ENCODE peak calls at places on chromosome 22, in six cellular contexts. U is HCT116, H is HepG2, P is H1, M is K562, Z is SK-N-SH. Y is an unnamed sample.

GRCh38 chr22:49404576-49405199 is 423.0 kb downstream of the BRD1 start:
- DNase-seq in Z (no peak), U (no peak), M (no peak), P (no peak), H (no peak), Y (no peak)

GRCh38 chr22:42277988-42278776 is 7.7 kb upstream of the TCF20 start:
- DNase-seq in P (no peak), M (no peak), H (no peak), U (no peak), Z (peak), Y (peak)

GRCh38 chr22:28899199-28899853 is 16.0 kb downstream of the ZNRF3 start:
- DNase-seq in H (no peak), U (no peak), P (no peak), M (no peak), Z (no peak), Y (no peak)

GRCh38 chr22:40592352-40593113 is 44.0 kb downstream of the MRTFA start:
- DNase-seq in P (no peak), M (no peak), U (no peak), H (no peak), Z (no peak), Y (no peak)

GRCh38 chr22:26259510-26259909 is 90.2 kb downstream of the SEZ6L start:
- DNase-seq in P (peak), H (peak), Z (no peak), U (peak), M (no peak), Y (peak)

GRCh38 chr22:24408630-24409029 is 18.8 kb upstream of the ADORA2A start:
- DNase-seq in M (no peak), Z (peak), U (no peak), H (no peak), P (no peak), Y (no peak)

GRCh38 chr22:49535527-49536125 is 292.0 kb downstream of the BRD1 start:
- DNase-seq in M (no peak), Z (no peak), P (no peak), U (no peak), H (no peak), Y (no peak)

GRCh38 chr22:21697021-21697771 is 31.4 kb downstream of the PPIL2 start:
- DNase-seq in H (no peak), U (no peak), P (no peak), Z (no peak), M (no peak), Y (no peak)

GRCh38 chr22:41508770-41509170 is 35.5 kb downstream of the POLR3H start:
- DNase-seq in U (no peak), Z (no peak), P (no peak), H (no peak), M (no peak), Y (no peak)

GRCh38 chr22:30291334-30291892 is 2.1 kb upstream of the CASTOR1 start:
- DNase-seq in U (no peak), H (no peak), M (no peak), P (no peak), Z (no peak), Y (no peak)

GRCh38 chr22:48152154-48152775 is 1389.8 kb downstream of the TBC1D22A start:
- DNase-seq in U (no peak), M (no peak), H (no peak), P (no peak), Z (no peak), Y (no peak)

GRCh38 chr22:23542933-23543332 is 37.2 kb downstream of the IGLL1 start:
- DNase-seq in U (no peak), H (no peak), M (no peak), Z (no peak), P (no peak), Y (no peak)

GRCh38 chr22:24697671-24698082 is 76.8 kb downstream of the PIWIL3 start:
- DNase-seq in Z (no peak), M (no peak), P (no peak), U (no peak), H (no peak), Y (peak)

DNA sequence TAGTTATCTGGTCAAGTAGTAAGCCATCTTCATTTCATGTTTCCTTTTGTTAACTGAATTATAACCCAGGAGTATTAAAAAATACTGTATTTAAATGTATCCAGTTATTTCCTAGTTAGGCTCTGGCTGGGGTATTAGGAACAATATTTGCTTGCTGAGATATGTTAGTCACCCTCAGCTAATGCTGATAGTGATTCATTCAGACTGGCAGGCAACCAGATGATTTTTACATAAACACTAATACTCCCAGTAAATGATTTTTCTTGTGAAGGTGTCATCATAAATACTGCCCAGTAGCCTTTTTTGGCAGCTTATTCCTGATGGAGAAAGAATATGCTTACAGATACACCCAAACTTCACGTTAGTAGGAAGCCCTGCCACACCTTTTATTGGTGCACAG is 8.1 kb downstream of the YWHAH start:
- DNase-seq in Z (no peak), P (no peak), H (no peak), M (no peak), U (no peak), Y (no peak)
- TF ChIP-seq JUND in Z (peak), P (no peak), H (no peak), M (no peak), U (no peak), Y (no peak)

GRCh38 chr22:37819100-37819433 is 4.1 kb upstream of the GALR3 start:
- DNase-seq in H (no peak), U (no peak), Z (no peak), M (no peak), P (no peak), Y (no peak)

GRCh38 chr22:37818397-37819099 is 4.6 kb upstream of the GALR3 start:
- DNase-seq in U (no peak), P (peak), H (no peak), M (no peak), Z (no peak), Y (no peak)

GRCh38 chr22:37815593-37815992 is 7.6 kb upstream of the GALR3 start:
- DNase-seq in H (no peak), P (no peak), M (no peak), Z (no peak), U (no peak), Y (no peak)

GRCh38 chr22:37816543-37817180 is 6.5 kb upstream of the GALR3 start:
- DNase-seq in M (no peak), P (no peak), Z (no peak), U (no peak), H (no peak), Y (no peak)

DNA sequence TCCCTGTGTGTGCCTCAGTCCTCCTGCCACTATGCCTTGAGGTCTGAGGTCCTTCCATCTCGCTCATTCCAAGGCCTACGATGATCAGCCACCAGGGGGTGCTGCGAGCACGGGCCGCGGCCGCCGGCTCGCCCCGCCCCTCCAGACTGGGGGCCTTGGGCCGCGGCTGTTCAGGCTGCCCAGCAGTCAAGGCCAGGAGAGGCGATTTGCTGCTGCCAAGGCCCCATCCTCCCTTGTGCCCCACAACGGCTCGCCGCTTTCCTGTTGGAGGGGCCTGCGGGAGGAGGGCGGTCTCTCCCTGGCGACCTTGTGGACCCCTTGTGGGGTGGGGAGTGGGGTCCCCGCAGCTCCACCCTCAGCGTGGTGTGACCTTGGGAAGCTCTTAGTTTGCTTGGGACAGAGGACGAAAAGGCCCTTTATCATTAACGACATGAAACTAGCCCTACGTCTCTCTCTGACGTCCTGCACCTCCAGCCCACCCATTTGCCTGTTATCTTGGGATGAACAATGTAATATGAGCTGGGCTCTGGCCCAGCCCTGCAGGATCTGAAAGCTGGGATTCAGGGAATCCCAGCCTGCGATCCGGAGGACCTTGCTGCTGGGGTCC is 5.4 kb upstream of the GALR3 start:
- DNase-seq in P (peak), H (peak), U (no peak), M (peak), Z (peak), Y (peak)
- TF ChIP-seq JUND in P (no peak), H (no peak), U (no peak), M (no peak), Z (no peak), Y (no peak)

GRCh38 chr22:46390652-46391301 is 55.3 kb downstream of the TRMU start:
- DNase-seq in U (no peak), Z (peak), H (peak), P (no peak), M (peak), Y (peak)
- TF ChIP-seq JUND in U (no peak), Z (no peak), H (no peak), P (no peak), M (no peak), Y (no peak)

GRCh38 chr22:43743929-43744643 is 68.0 kb downstream of the EFCAB6 start:
- DNase-seq in Z (no peak), M (no peak), P (no peak), H (no peak), U (no peak), Y (no peak)
- TF ChIP-seq JUND in Z (no peak), M (no peak), P (no peak), H (no peak), U (no peak), Y (no peak)

DNA sequence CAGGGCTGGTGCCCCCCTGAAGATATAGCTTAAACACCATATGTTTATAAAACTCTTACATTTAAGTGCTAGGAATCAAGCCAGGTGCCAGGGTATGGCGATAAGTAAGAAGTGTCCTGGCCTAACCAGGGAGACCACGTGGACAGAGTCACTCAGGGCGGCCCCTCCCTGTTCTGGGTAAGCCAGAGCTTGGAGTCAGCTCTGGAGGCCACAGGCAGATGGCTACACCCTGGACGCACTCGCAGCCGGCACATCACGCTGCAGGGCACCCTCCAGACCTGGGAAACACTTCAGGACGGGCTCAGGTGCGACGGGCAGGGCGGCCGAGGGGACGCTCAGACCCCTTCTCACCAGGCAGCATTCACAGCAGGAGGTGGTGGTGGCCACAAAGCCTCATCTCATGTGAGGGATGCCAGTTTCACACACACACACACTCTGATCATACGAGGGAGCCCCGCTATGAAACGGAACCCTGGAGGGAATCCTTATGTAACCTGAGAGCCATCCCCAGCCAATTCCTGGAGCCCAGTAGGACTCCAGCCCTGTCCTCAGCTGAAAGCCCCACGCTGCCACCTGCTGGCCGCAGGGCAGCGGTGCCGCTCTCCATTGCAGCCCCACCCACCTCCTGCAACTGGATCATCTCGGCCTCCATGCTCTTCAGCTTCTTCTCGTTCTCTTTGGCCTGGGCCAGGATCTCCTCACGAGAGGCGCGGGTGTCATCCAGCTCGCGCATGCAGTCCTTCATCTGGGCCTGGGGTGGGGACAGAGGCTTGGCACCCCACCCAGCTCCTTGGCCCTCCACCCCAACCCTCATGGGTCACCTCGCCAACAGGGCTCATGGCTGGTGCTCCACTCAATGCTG is 33.4 kb downstream of the APOL1 start:
- DNase-seq in P (peak), U (peak), Z (peak), H (peak), M (peak), Y (peak)
- TF ChIP-seq JUND in P (peak), U (no peak), Z (no peak), H (no peak), M (no peak), Y (no peak)

GRCh38 chr22:19948057-19948760 is 6.6 kb upstream of the TXNRD2 start:
- DNase-seq in M (no peak), H (no peak), U (no peak), P (no peak), Z (no peak), Y (no peak)

GRCh38 chr22:19955241-19956128 is 13.9 kb upstream of the TXNRD2 start:
- DNase-seq in Z (peak), M (no peak), P (no peak), H (no peak), U (no peak), Y (no peak)

DNA sequence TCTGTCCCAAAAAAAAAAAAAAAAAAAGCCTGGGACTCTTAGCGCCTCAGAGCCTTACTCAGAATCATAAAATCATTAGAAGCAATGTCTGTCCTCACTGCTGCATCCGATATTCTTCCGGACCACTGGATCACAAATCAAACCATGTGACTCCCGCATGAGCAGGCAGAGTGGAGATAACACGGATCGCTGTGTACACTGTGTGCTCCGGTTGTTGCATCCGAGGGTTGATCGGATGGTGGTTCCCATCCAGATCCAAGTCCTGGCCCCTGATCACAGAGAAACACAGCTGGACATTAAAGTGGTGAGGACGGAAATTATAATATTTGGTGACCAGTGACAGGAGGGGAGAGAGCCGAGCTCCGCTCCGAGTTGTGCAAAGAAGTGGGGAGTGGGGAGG is 9.7 kb upstream of the TXNRD2 start:
- DNase-seq in P (no peak), U (no peak), M (no peak), Z (no peak), H (no peak), Y (no peak)
- TF ChIP-seq JUND in P (no peak), U (no peak), M (no peak), Z (no peak), H (no peak), Y (no peak)

GRCh38 chr22:45877036-45877380 is 100.0 kb downstream of the WNT7B start:
- DNase-seq in Z (no peak), M (no peak), P (peak), U (no peak), H (no peak), Y (no peak)
- TF ChIP-seq JUND in Z (no peak), M (no peak), P (no peak), U (no peak), H (no peak), Y (no peak)